ENCODE peak calls at places on chromosomes 2 and 18, in six cellular contexts. S, Y, K, M, H and P are unnamed samples.
A peak's percentile ranks its signal among the peaks of the same experiment; 100 is the strongest.

GRCh38 chr2:120402070-120402440 is 56.1 kb downstream of the INHBB start:
- DNase-seq in S (no peak), H (no peak), Y (no peak), K (no peak), M (no peak), P (no peak)

GRCh38 chr2:42096869-42097591 is 49.2 kb downstream of the PKDCC start:
- DNase-seq in M (no peak), K (no peak), H (no peak), S (no peak), Y (no peak), P (no peak)

GRCh38 chr2:113298176-113298575 is 19.5 kb upstream of the PAX8 start:
- DNase-seq in Y (no peak), H (no peak), K (no peak), M (no peak), S (no peak), P (no peak)

GRCh38 chr18:69895081-69896047 is 52.3 kb downstream of the CD226 start:
- DNase-seq in S (no peak), H (no peak), M (no peak), Y (no peak), K (no peak), P (no peak)

GRCh38 chr2:144330951-144331651 is 188.8 kb downstream of the ZEB2 start:
- DNase-seq in Y (no peak), M (no peak), H (peak; percentile 33), K (no peak), S (no peak), P (no peak)

GRCh38 chr2:70789304-70790078 is 952 bp downstream of the FIGLA start:
- DNase-seq in H (peak; percentile 16), K (no peak), M (peak; percentile 63), Y (peak; percentile 85), S (peak; percentile 59), P (peak; percentile 77)

GRCh38 chr2:66512626-66513025 is 77.7 kb downstream of the MEIS1 start:
- DNase-seq in K (no peak), H (no peak), S (no peak), Y (no peak), M (no peak), P (no peak)

GRCh38 chr2:66874411-66874810 is 439.5 kb downstream of the MEIS1 start:
- DNase-seq in H (no peak), S (no peak), Y (no peak), K (peak; percentile 63), M (no peak), P (no peak)

GRCh38 chr2:239271471-239272255 is 129.2 kb downstream of the HDAC4 start:
- DNase-seq in H (no peak), Y (no peak), K (no peak), M (no peak), S (peak; percentile 13), P (no peak)

GRCh38 chr2:79437416-79438281 is 75.2 kb upstream of the CTNNA2 start:
- DNase-seq in Y (no peak), S (no peak), M (no peak), K (no peak), H (no peak), P (no peak)

GRCh38 chr18:65934874-65935273 is 184.1 kb downstream of the CDH7 start:
- DNase-seq in S (no peak), M (no peak), K (no peak), H (no peak), Y (no peak), P (no peak)

GRCh38 chr2:110871637-110872036 is 139.3 kb downstream of the ACOXL start:
- DNase-seq in S (no peak), M (no peak), Y (no peak), H (no peak), K (no peak), P (no peak)

GRCh38 chr2:20509766-20510490 is 63.1 kb downstream of the RHOB start:
- DNase-seq in Y (no peak), H (no peak), M (no peak), S (no peak), K (no peak), P (peak; percentile 72)

GRCh38 chr2:154203902-154204301 is 332.2 kb downstream of the GALNT13 start:
- DNase-seq in S (no peak), M (no peak), H (no peak), K (no peak), Y (no peak), P (no peak)

GRCh38 chr2:86570069-86570468 is 6.8 kb upstream of the CHMP3 start:
- DNase-seq in M (no peak), H (no peak), K (no peak), S (no peak), Y (no peak), P (no peak)

GRCh38 chr2:37527362-37527761 is 144.1 kb downstream of the CDC42EP3 start:
- DNase-seq in M (no peak), S (no peak), Y (no peak), K (no peak), H (no peak), P (no peak)

GRCh38 chr18:74273394-74273793 is 18.4 kb downstream of the CYB5A start:
- DNase-seq in K (no peak), M (no peak), H (no peak), S (no peak), Y (no peak), P (no peak)

GRCh38 chr2:143433158-143433557 is 303.9 kb downstream of the ARHGAP15 start:
- DNase-seq in H (no peak), K (no peak), M (no peak), S (no peak), Y (no peak), P (no peak)

GRCh38 chr2:120622886-120623753 is 112.5 kb upstream of the GLI2 start:
- DNase-seq in Y (no peak), K (no peak), M (no peak), S (no peak), H (no peak), P (no peak)

GRCh38 chr2:14756981-14757657 is 124.6 kb downstream of the LRATD1 start:
- DNase-seq in Y (no peak), K (peak; percentile 59), H (no peak), M (no peak), S (no peak), P (no peak)

GRCh38 chr2:142734770-142735169 is 142.7 kb upstream of the KYNU start:
- DNase-seq in H (no peak), Y (no peak), K (no peak), M (no peak), S (no peak), P (no peak)

GRCh38 chr2:220899492-220899891 is 672.6 kb downstream of the EPHA4 start:
- DNase-seq in M (no peak), H (no peak), Y (no peak), S (no peak), K (no peak), P (no peak)

GRCh38 chr2:173749315-173749714 is 215.9 kb downstream of the SP3 start:
- DNase-seq in K (peak; percentile 32), Y (peak; percentile 6), M (no peak), S (no peak), H (no peak), P (no peak)

GRCh38 chr2:17540813-17541513 is 467 bp downstream of the VSNL1 start:
- DNase-seq in M (no peak), H (no peak), K (no peak), Y (no peak), S (no peak), P (no peak)

GRCh38 chr2:17538022-17538843 is 2.3 kb upstream of the VSNL1 start:
- DNase-seq in M (no peak), Y (no peak), H (no peak), S (peak; percentile 28), K (no peak), P (no peak)

GRCh38 chr2:17539993-17540812 is at the start of gene VSNL1:
- DNase-seq in S (peak; percentile 86), M (peak; percentile 48), H (no peak), K (no peak), Y (no peak), P (peak; percentile 90)

GRCh38 chr2:17538844-17539554 is 1.5 kb upstream of the VSNL1 start:
- DNase-seq in S (peak; percentile 83), H (no peak), Y (no peak), K (no peak), M (peak; percentile 58), P (no peak)

DNA sequence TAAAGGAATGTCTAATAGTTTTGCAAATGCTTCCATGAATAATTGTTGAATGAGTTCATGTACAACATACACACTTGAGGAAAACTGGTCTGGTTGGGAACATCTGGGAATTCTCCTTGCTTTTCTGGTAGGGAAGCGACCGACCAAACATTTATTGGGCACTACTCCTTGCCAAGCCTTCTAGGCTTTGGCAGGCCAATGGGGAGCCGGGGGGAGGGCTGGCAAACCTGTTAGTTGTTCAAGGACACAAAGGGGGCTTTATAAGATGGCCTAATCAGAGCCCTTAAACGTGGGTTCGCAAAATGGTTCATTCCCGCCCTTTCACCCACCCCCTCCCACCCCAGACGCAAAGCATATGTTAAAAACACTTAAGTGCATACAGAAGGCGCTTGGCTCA is 902 bp upstream of the VSNL1 start:
- DNase-seq in S (peak; percentile 35), K (no peak), H (no peak), Y (no peak), M (no peak), P (no peak)
- H3K4me3 ChIP-seq in S (peak overlapping the region; percentile 58), K (peak overlapping the region; percentile 69), H (no peak overlapping the region), Y (peak overlapping the region; percentile 43), M (peak overlapping the region; percentile 62), P (peak overlapping the region; percentile 48)

DNA sequence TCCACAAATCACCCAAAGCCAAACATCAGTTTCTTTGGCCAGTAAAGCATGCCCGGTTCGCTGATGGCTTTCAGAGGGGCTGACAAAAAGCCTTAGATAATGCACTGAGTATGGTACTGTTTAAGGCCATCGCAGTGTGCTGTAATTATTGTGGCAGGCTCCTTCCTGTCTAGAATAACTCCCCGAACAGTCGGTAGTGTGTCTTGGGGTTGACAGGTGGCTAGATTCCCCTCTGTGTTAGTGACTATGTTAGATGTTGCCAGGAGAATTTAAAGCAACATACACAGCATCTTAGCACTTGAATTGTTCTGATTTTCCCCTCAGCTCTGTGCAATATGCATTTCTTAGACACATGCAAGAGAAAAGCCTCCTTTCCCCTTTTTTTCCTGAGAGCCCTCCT is 331.3 kb downstream of the HRH4 start:
- DNase-seq in S (no peak), K (no peak), H (no peak), M (no peak), Y (no peak), P (no peak)
- H3K4me3 ChIP-seq in S (no peak overlapping the region), K (no peak overlapping the region), H (no peak overlapping the region), M (no peak overlapping the region), Y (no peak overlapping the region), P (no peak overlapping the region)

DNA sequence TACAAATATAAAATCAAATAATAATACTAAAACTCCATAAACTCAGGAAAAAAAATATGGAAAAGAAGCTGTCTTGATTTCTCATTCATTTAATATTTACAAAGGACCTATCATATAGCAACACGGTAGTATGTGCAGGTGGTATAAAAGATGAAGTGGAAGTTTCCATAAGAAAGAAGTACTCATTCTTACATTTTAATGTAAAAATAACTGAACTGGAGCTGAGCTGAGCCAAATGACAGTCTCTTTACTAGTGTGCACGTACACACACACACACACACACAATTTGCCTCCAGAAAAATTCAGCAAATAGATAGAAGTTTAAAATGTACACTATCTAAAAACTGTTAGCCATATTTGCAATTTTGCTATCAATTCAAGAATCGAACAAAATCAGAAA is 54.1 kb downstream of the ASXL2 start:
- DNase-seq in K (no peak), M (no peak), Y (no peak), H (no peak), S (no peak), P (no peak)
- H3K4me3 ChIP-seq in K (no peak overlapping the region), M (no peak overlapping the region), Y (no peak overlapping the region), H (no peak overlapping the region), S (no peak overlapping the region), P (no peak overlapping the region)

DNA sequence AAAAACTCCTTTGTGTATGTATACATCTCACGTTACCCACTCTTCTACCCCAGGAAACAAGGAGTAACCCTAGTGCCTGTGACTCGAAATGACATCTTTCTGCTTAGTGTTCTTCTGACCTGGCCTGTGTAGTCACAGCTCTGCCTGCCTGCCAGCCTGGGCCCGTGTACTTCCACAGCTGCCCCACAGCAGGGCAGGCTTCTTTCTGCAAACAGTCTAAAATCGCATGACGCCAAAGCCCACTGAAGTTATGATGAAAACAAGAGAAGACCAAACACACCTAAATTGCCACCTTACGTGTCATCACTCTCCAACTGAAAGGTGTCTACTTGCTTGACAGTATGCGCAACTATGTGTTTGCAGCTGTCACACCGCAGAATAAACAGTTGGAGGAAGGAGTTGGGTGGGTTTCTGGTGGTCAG is 1.5 kb downstream of the GAREM1 start:
- DNase-seq in H (peak; percentile 55), M (peak; percentile 38), S (peak; percentile 60), K (no peak), Y (peak; percentile 12), P (no peak)
- H3K4me3 ChIP-seq in H (peak overlapping the region; percentile 72), M (peak overlapping the region; percentile 70), S (peak overlapping the region; percentile 73), K (no peak overlapping the region), Y (peak overlapping the region; percentile 89), P (peak overlapping the region; percentile 72)